ENCODE peak calls at places on chromosomes 12 and 14, in seven cellular contexts. H is brain microvascular endothelial cell, U is neural crest cell, K is astrocyte of the cerebellum, S is B cell, Q is nephron progenitor cell, Z is HFFc6. X is an unnamed sample.

GRCh38 chr12:87509233-87509820 is 519.9 kb downstream of the C12orf50 start:
- DNase-seq in H (peak; percentile 61), U (no peak), K (peak; percentile 15), S (no peak), Q (no peak), Z (no peak), X (no peak)

GRCh38 chr14:95452176-95452889 is 64.1 kb downstream of the SYNE3 start:
- DNase-seq in H (peak; percentile 3), U (no peak), K (no peak), S (no peak), Q (no peak), Z (no peak), X (no peak)

GRCh38 chr14:104109731-104110361 is 24.3 kb downstream of the ASPG start:
- DNase-seq in H (no peak), U (no peak), K (no peak), S (no peak), Q (no peak), Z (no peak), X (no peak)

GRCh38 chr14:96268426-96269358 is 12.7 kb downstream of the BDKRB1 start:
- DNase-seq in H (peak; percentile 82), U (no peak), K (peak; percentile 62), S (no peak), Q (no peak), Z (peak; percentile 92), X (no peak)

GRCh38 chr12:93404961-93405849 is 27.5 kb downstream of the NUDT4 start:
- DNase-seq in H (no peak), U (no peak), K (no peak), S (no peak), Q (no peak), Z (no peak), X (no peak)

GRCh38 chr12:96237465-96238077 is 43.4 kb downstream of the ELK3 start:
- DNase-seq in H (peak; percentile 96), U (no peak), K (peak; percentile 96), S (no peak), Q (no peak), Z (peak; percentile 91), X (peak; percentile 60)

GRCh38 chr12:82874935-82875334 is 188.2 kb downstream of the TMTC2 start:
- DNase-seq in H (peak; percentile 70), U (no peak), K (no peak), S (no peak), Q (no peak), Z (no peak), X (no peak)

GRCh38 chr12:34253674-34254073 is 231.4 kb downstream of the ALG10 start:
- DNase-seq in H (no peak), U (no peak), K (no peak), S (no peak), Q (no peak), Z (no peak), X (no peak)

GRCh38 chr12:114414866-114415524 is 9.1 kb upstream of the TBX5 start:
- DNase-seq in H (no peak), U (no peak), K (no peak), S (no peak), Q (no peak), Z (no peak), X (no peak)

GRCh38 chr12:121240484-121241202 is 30.7 kb downstream of the P2RX4 start:
- DNase-seq in H (peak; percentile 25), U (no peak), K (no peak), S (peak; percentile 83), Q (peak; percentile 45), Z (no peak), X (peak; percentile 90)

GRCh38 chr12:75289678-75290200 is 40.4 kb downstream of the CAPS2 start:
- DNase-seq in H (no peak), U (no peak), K (peak; percentile 31), S (no peak), Q (no peak), Z (peak; percentile 27), X (no peak)

GRCh38 chr12:80484778-80485177 is 40.7 kb downstream of the PTPRQ start:
- DNase-seq in H (no peak), U (no peak), K (no peak), S (no peak), Q (no peak), Z (no peak), X (no peak)

GRCh38 chr14:21070083-21070609 is at the start of gene ARHGEF40:
- DNase-seq in H (peak; percentile 14), U (peak; percentile 62), K (no peak), S (peak; percentile 51), Q (peak; percentile 73), Z (no peak), X (no peak)

GRCh38 chr14:104345316-104346111 is 207.1 kb downstream of the KIF26A start:
- DNase-seq in H (no peak), U (no peak), K (no peak), S (no peak), Q (no peak), Z (no peak), X (no peak)

GRCh38 chr14:41825622-41826021 is 218.9 kb downstream of the LRFN5 start:
- DNase-seq in H (no peak), U (no peak), K (no peak), S (no peak), Q (no peak), Z (no peak), X (no peak)

GRCh38 chr14:50093496-50093895 is 22.9 kb downstream of the VCPKMT start:
- DNase-seq in H (no peak), U (no peak), K (no peak), S (no peak), Q (no peak), Z (no peak), X (no peak)

GRCh38 chr12:116592731-116593130 is 33.5 kb downstream of the MAP1LC3B2 start:
- DNase-seq in H (no peak), U (no peak), K (no peak), S (no peak), Q (no peak), Z (no peak), X (no peak)

GRCh38 chr14:37903561-37904191 is 304.0 kb upstream of the SSTR1 start:
- DNase-seq in H (peak; percentile 17), U (peak; percentile 8), K (peak; percentile 44), S (no peak), Q (peak; percentile 21), Z (peak; percentile 54), X (no peak)

GRCh38 chr14:30389134-30389900 is 169.6 kb upstream of the G2E3 start:
- DNase-seq in H (no peak), U (no peak), K (peak; percentile 9), S (no peak), Q (no peak), Z (no peak), X (no peak)

GRCh38 chr12:119730381-119730780 is 62.4 kb downstream of the PRKAB1 start:
- DNase-seq in H (no peak), U (no peak), K (no peak), S (no peak), Q (no peak), Z (no peak), X (no peak)

GRCh38 chr12:111404362-111405148 is 1.2 kb upstream of the SH2B3 start:
- DNase-seq in H (no peak), U (no peak), K (no peak), S (peak; percentile 69), Q (peak; percentile 33), Z (no peak), X (peak; percentile 27)

GRCh38 chr14:24695265-24696241 is 61.6 kb upstream of the GZMB start:
- DNase-seq in H (no peak), U (no peak), K (no peak), S (peak; percentile 73), Q (no peak), Z (no peak), X (peak; percentile 36)

DNA sequence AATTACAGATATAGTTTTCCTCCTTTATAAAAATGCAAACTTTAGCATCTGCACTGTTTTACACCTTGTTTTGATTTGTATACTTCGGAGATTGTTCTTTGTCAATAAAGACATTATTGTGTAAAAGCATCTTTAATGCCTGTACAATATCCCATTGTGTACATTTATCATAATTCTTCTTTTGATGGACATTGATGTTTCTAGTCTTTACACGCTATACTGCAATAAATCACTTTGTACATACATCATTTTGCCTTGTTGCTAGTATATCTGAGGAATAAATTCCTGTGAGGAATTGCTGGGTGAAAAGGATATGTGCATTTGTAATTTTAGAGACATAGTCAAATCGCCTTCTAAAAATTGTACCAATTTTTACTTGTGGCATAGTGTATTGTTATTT is 30.4 kb downstream of the WDR20 start:
- DNase-seq in H (no peak), U (no peak), K (no peak), S (no peak), Q (no peak), Z (no peak), X (no peak)
- TF ChIP-seq CTCF in H (no peak), U (no peak), K (no peak), S (no peak), Q (no peak), Z (no peak), X (no peak)

GRCh38 chr14:36105401-36105800 is 71.1 kb downstream of the PTCSC3 start:
- DNase-seq in H (no peak), U (no peak), K (no peak), S (no peak), Q (peak; percentile 28), Z (no peak), X (no peak)
- TF ChIP-seq CTCF in H (peak; percentile 15), U (peak; percentile 26), K (no peak), S (no peak), Q (peak; percentile 51), Z (no peak), X (no peak)

GRCh38 chr14:105532735-105533141 is 6.4 kb downstream of the TMEM121 start:
- DNase-seq in H (peak; percentile 8), U (peak; percentile 33), K (no peak), S (peak; percentile 75), Q (peak; percentile 46), Z (no peak), X (no peak)
- TF ChIP-seq CTCF in H (peak; percentile 66), U (peak; percentile 41), K (peak; percentile 39), S (peak; percentile 67), Q (peak; percentile 11), Z (peak; percentile 63), X (no peak)

DNA sequence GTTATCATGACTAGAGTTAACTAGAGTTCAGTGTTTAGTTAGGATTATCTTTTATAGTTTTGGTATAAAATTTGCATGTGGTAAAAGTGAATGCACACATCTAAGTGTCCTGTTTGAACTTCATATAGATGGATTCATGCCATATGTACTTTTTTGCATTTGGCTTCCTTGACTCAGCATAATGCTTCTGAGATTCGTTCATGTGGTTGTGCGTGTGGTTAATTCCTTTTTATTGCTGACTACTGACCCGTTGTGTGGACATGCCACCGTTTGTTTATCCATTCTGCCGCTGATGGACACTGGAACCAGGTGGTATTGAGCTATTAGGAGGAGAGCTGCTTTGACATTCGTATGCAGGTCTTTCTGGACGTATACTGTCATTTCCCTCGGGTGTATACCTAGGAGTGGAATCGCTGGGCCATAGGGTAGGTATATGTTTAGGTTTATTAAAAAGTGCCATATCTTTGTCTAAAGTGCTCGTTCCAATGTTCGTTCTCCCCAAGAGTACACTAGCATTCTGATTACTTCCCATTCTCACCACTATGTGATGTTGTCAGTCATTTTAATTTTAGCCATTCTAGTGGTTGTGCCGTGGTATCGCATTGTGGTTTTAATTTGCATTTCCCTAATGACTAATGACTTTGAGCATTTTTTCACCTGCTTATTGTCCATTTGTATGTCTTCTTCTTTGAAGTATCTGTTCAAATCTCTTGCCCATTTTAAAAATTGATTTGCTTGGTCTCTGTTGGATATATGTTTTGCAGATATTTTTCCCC is 37.7 kb downstream of the RIN3 start:
- DNase-seq in H (no peak), U (no peak), K (no peak), S (peak; percentile 59), Q (no peak), Z (no peak), X (no peak)
- TF ChIP-seq CTCF in H (no peak), U (no peak), K (peak; percentile 4), S (peak; percentile 76), Q (no peak), Z (peak; percentile 46), X (peak; percentile 43)

X was measured in natural killer cell.